ENCODE peak calls at places on chromosomes 1 and 21, in seven cellular contexts. One of them, this sample, is unnamed.

GRCh38 chr1:163230827-163231226 is 28.1 kb upstream of the RGS5 start:
- DNase-seq in CD8-positive, alpha-beta memory T cell: no peak
- DNase-seq in effector CD4-positive, alpha-beta T cell: no peak
- DNase-seq in activated T-cell treated with anti-CD3 and anti-CD28 coated beads, Interleukin-2, amount 50 U/mL, for 48 hours: no peak
- DNase-seq in cardiac fibroblast: peak
- DNase-seq in GM23248: no peak
- DNase-seq in coronary artery: no peak
- DNase-seq in this sample: no peak

GRCh38 chr1:44649788-44650158 is 24.5 kb downstream of the TMEM53 start:
- DNase-seq in coronary artery: no peak
- DNase-seq in cardiac fibroblast: no peak
- DNase-seq in CD8-positive, alpha-beta memory T cell: no peak
- DNase-seq in GM23248: no peak
- DNase-seq in activated T-cell treated with anti-CD3 and anti-CD28 coated beads, Interleukin-2, amount 50 U/mL, for 48 hours: no peak
- DNase-seq in effector CD4-positive, alpha-beta T cell: no peak
- DNase-seq in this sample: no peak

GRCh38 chr21:44929242-44929798 is 8.6 kb upstream of the ITGB2 start:
- DNase-seq in coronary artery: no peak
- DNase-seq in GM23248: peak
- DNase-seq in CD8-positive, alpha-beta memory T cell: no peak
- DNase-seq in effector CD4-positive, alpha-beta T cell: no peak
- DNase-seq in cardiac fibroblast: no peak
- DNase-seq in activated T-cell treated with anti-CD3 and anti-CD28 coated beads, Interleukin-2, amount 50 U/mL, for 48 hours: no peak
- DNase-seq in this sample: no peak

GRCh38 chr1:147824776-147825175 is 64.4 kb upstream of the GJA5 start:
- DNase-seq in cardiac fibroblast: no peak
- DNase-seq in GM23248: peak
- DNase-seq in activated T-cell treated with anti-CD3 and anti-CD28 coated beads, Interleukin-2, amount 50 U/mL, for 48 hours: no peak
- DNase-seq in CD8-positive, alpha-beta memory T cell: no peak
- DNase-seq in effector CD4-positive, alpha-beta T cell: no peak
- DNase-seq in coronary artery: no peak
- DNase-seq in this sample: no peak

GRCh38 chr1:53076721-53077598 is 14.9 kb downstream of the PODN start:
- DNase-seq in CD8-positive, alpha-beta memory T cell: no peak
- DNase-seq in GM23248: no peak
- DNase-seq in effector CD4-positive, alpha-beta T cell: no peak
- DNase-seq in coronary artery: peak
- DNase-seq in activated T-cell treated with anti-CD3 and anti-CD28 coated beads, Interleukin-2, amount 50 U/mL, for 48 hours: no peak
- DNase-seq in cardiac fibroblast: no peak
- DNase-seq in this sample: no peak

GRCh38 chr1:25197982-25198681 is 34.2 kb downstream of the SYF2 start:
- DNase-seq in cardiac fibroblast: no peak
- DNase-seq in CD8-positive, alpha-beta memory T cell: no peak
- DNase-seq in coronary artery: no peak
- DNase-seq in effector CD4-positive, alpha-beta T cell: no peak
- DNase-seq in activated T-cell treated with anti-CD3 and anti-CD28 coated beads, Interleukin-2, amount 50 U/mL, for 48 hours: no peak
- DNase-seq in GM23248: peak
- DNase-seq in this sample: no peak

GRCh38 chr1:212828395-212828794 is 19.1 kb downstream of the SPATA45 start:
- DNase-seq in activated T-cell treated with anti-CD3 and anti-CD28 coated beads, Interleukin-2, amount 50 U/mL, for 48 hours: no peak
- DNase-seq in GM23248: no peak
- DNase-seq in cardiac fibroblast: no peak
- DNase-seq in effector CD4-positive, alpha-beta T cell: no peak
- DNase-seq in coronary artery: no peak
- DNase-seq in CD8-positive, alpha-beta memory T cell: no peak
- DNase-seq in this sample: no peak

GRCh38 chr1:183936009-183936408 is 101.5 kb downstream of the COLGALT2 start:
- DNase-seq in effector CD4-positive, alpha-beta T cell: no peak
- DNase-seq in activated T-cell treated with anti-CD3 and anti-CD28 coated beads, Interleukin-2, amount 50 U/mL, for 48 hours: no peak
- DNase-seq in GM23248: no peak
- DNase-seq in coronary artery: no peak
- DNase-seq in CD8-positive, alpha-beta memory T cell: no peak
- DNase-seq in cardiac fibroblast: no peak
- DNase-seq in this sample: no peak

GRCh38 chr1:200343874-200344273 is 66.0 kb downstream of the ZNF281 start:
- DNase-seq in activated T-cell treated with anti-CD3 and anti-CD28 coated beads, Interleukin-2, amount 50 U/mL, for 48 hours: no peak
- DNase-seq in coronary artery: no peak
- DNase-seq in CD8-positive, alpha-beta memory T cell: no peak
- DNase-seq in GM23248: no peak
- DNase-seq in effector CD4-positive, alpha-beta T cell: no peak
- DNase-seq in cardiac fibroblast: no peak
- DNase-seq in this sample: no peak

GRCh38 chr21:41611966-41612606 is 104.1 kb upstream of the TMPRSS2 start:
- DNase-seq in activated T-cell treated with anti-CD3 and anti-CD28 coated beads, Interleukin-2, amount 50 U/mL, for 48 hours: peak
- DNase-seq in effector CD4-positive, alpha-beta T cell: no peak
- DNase-seq in coronary artery: no peak
- DNase-seq in CD8-positive, alpha-beta memory T cell: no peak
- DNase-seq in GM23248: peak
- DNase-seq in cardiac fibroblast: no peak
- DNase-seq in this sample: no peak

GRCh38 chr1:3038113-3038551 is 16.9 kb downstream of the ACTRT2 start:
- DNase-seq in activated T-cell treated with anti-CD3 and anti-CD28 coated beads, Interleukin-2, amount 50 U/mL, for 48 hours: no peak
- DNase-seq in GM23248: no peak
- DNase-seq in CD8-positive, alpha-beta memory T cell: peak
- DNase-seq in effector CD4-positive, alpha-beta T cell: no peak
- DNase-seq in cardiac fibroblast: no peak
- DNase-seq in coronary artery: no peak
- DNase-seq in this sample: no peak

GRCh38 chr1:161200421-161200991 is 1.7 kb upstream of the ADAMTS4 start:
- DNase-seq in CD8-positive, alpha-beta memory T cell: no peak
- DNase-seq in effector CD4-positive, alpha-beta T cell: no peak
- DNase-seq in activated T-cell treated with anti-CD3 and anti-CD28 coated beads, Interleukin-2, amount 50 U/mL, for 48 hours: peak
- DNase-seq in GM23248: no peak
- DNase-seq in cardiac fibroblast: no peak
- DNase-seq in coronary artery: no peak
- DNase-seq in this sample: no peak

GRCh38 chr21:37063433-37063832 is 9.4 kb downstream of the PIGP start:
- DNase-seq in cardiac fibroblast: no peak
- DNase-seq in CD8-positive, alpha-beta memory T cell: no peak
- DNase-seq in effector CD4-positive, alpha-beta T cell: no peak
- DNase-seq in GM23248: no peak
- DNase-seq in activated T-cell treated with anti-CD3 and anti-CD28 coated beads, Interleukin-2, amount 50 U/mL, for 48 hours: no peak
- DNase-seq in coronary artery: no peak
- DNase-seq in this sample: no peak

GRCh38 chr1:216750031-216750627 is 26.9 kb upstream of the ESRRG start:
- DNase-seq in coronary artery: no peak
- DNase-seq in effector CD4-positive, alpha-beta T cell: no peak
- DNase-seq in activated T-cell treated with anti-CD3 and anti-CD28 coated beads, Interleukin-2, amount 50 U/mL, for 48 hours: no peak
- DNase-seq in CD8-positive, alpha-beta memory T cell: no peak
- DNase-seq in cardiac fibroblast: peak
- DNase-seq in GM23248: peak
- DNase-seq in this sample: no peak

GRCh38 chr1:26378088-26378878 is 5.7 kb upstream of the ZNF683 start:
- DNase-seq in cardiac fibroblast: peak
- DNase-seq in coronary artery: no peak
- DNase-seq in GM23248: peak
- DNase-seq in effector CD4-positive, alpha-beta T cell: peak
- DNase-seq in CD8-positive, alpha-beta memory T cell: peak
- DNase-seq in activated T-cell treated with anti-CD3 and anti-CD28 coated beads, Interleukin-2, amount 50 U/mL, for 48 hours: peak
- DNase-seq in this sample: peak

GRCh38 chr1:93798301-93798700 is 80.7 kb downstream of the DNTTIP2 start:
- DNase-seq in activated T-cell treated with anti-CD3 and anti-CD28 coated beads, Interleukin-2, amount 50 U/mL, for 48 hours: no peak
- DNase-seq in cardiac fibroblast: peak
- DNase-seq in effector CD4-positive, alpha-beta T cell: no peak
- DNase-seq in GM23248: peak
- DNase-seq in coronary artery: no peak
- DNase-seq in CD8-positive, alpha-beta memory T cell: no peak
- DNase-seq in this sample: no peak

GRCh38 chr1:229003233-229004031 is 267.5 kb upstream of the RAB4A start:
- DNase-seq in coronary artery: no peak
- DNase-seq in cardiac fibroblast: peak
- DNase-seq in activated T-cell treated with anti-CD3 and anti-CD28 coated beads, Interleukin-2, amount 50 U/mL, for 48 hours: no peak
- DNase-seq in GM23248: no peak
- DNase-seq in effector CD4-positive, alpha-beta T cell: no peak
- DNase-seq in CD8-positive, alpha-beta memory T cell: no peak
- DNase-seq in this sample: no peak

GRCh38 chr1:180291004-180291403 is 60.9 kb downstream of the LHX4 start:
- DNase-seq in activated T-cell treated with anti-CD3 and anti-CD28 coated beads, Interleukin-2, amount 50 U/mL, for 48 hours: no peak
- DNase-seq in coronary artery: no peak
- DNase-seq in CD8-positive, alpha-beta memory T cell: no peak
- DNase-seq in GM23248: no peak
- DNase-seq in cardiac fibroblast: peak
- DNase-seq in effector CD4-positive, alpha-beta T cell: no peak
- DNase-seq in this sample: no peak

GRCh38 chr1:206465951-206466350 is 4.3 kb upstream of the IKBKE start:
- DNase-seq in coronary artery: no peak
- DNase-seq in activated T-cell treated with anti-CD3 and anti-CD28 coated beads, Interleukin-2, amount 50 U/mL, for 48 hours: no peak
- DNase-seq in cardiac fibroblast: no peak
- DNase-seq in CD8-positive, alpha-beta memory T cell: no peak
- DNase-seq in effector CD4-positive, alpha-beta T cell: no peak
- DNase-seq in GM23248: no peak
- DNase-seq in this sample: no peak

GRCh38 chr1:116807394-116807793 is 53.2 kb downstream of the CD2 start:
- DNase-seq in activated T-cell treated with anti-CD3 and anti-CD28 coated beads, Interleukin-2, amount 50 U/mL, for 48 hours: peak
- DNase-seq in coronary artery: no peak
- DNase-seq in GM23248: no peak
- DNase-seq in cardiac fibroblast: no peak
- DNase-seq in effector CD4-positive, alpha-beta T cell: no peak
- DNase-seq in CD8-positive, alpha-beta memory T cell: no peak
- DNase-seq in this sample: no peak

GRCh38 chr1:204863730-204864129 is 6.9 kb upstream of the NFASC start:
- DNase-seq in effector CD4-positive, alpha-beta T cell: no peak
- DNase-seq in GM23248: no peak
- DNase-seq in cardiac fibroblast: no peak
- DNase-seq in CD8-positive, alpha-beta memory T cell: no peak
- DNase-seq in coronary artery: no peak
- DNase-seq in activated T-cell treated with anti-CD3 and anti-CD28 coated beads, Interleukin-2, amount 50 U/mL, for 48 hours: no peak
- DNase-seq in this sample: no peak

GRCh38 chr1:168618887-168619286 is 42.5 kb downstream of the XCL1 start:
- DNase-seq in CD8-positive, alpha-beta memory T cell: no peak
- DNase-seq in activated T-cell treated with anti-CD3 and anti-CD28 coated beads, Interleukin-2, amount 50 U/mL, for 48 hours: no peak
- DNase-seq in coronary artery: no peak
- DNase-seq in cardiac fibroblast: no peak
- DNase-seq in effector CD4-positive, alpha-beta T cell: no peak
- DNase-seq in GM23248: no peak
- DNase-seq in this sample: no peak

GRCh38 chr1:218658899-218659298 is 313.8 kb downstream of the TGFB2 start:
- DNase-seq in cardiac fibroblast: peak
- DNase-seq in GM23248: peak
- DNase-seq in activated T-cell treated with anti-CD3 and anti-CD28 coated beads, Interleukin-2, amount 50 U/mL, for 48 hours: no peak
- DNase-seq in effector CD4-positive, alpha-beta T cell: no peak
- DNase-seq in coronary artery: no peak
- DNase-seq in CD8-positive, alpha-beta memory T cell: no peak
- DNase-seq in this sample: no peak

GRCh38 chr21:45970674-45971486 is 10.7 kb upstream of the COL6A1 start:
- DNase-seq in effector CD4-positive, alpha-beta T cell: peak
- DNase-seq in coronary artery: peak
- DNase-seq in activated T-cell treated with anti-CD3 and anti-CD28 coated beads, Interleukin-2, amount 50 U/mL, for 48 hours: peak
- DNase-seq in GM23248: peak
- DNase-seq in CD8-positive, alpha-beta memory T cell: no peak
- DNase-seq in cardiac fibroblast: peak
- DNase-seq in this sample: no peak

GRCh38 chr1:2935766-2936390 is 85.4 kb upstream of the ACTRT2 start:
- DNase-seq in effector CD4-positive, alpha-beta T cell: no peak
- DNase-seq in CD8-positive, alpha-beta memory T cell: peak
- DNase-seq in activated T-cell treated with anti-CD3 and anti-CD28 coated beads, Interleukin-2, amount 50 U/mL, for 48 hours: no peak
- DNase-seq in cardiac fibroblast: no peak
- DNase-seq in coronary artery: no peak
- DNase-seq in GM23248: no peak
- DNase-seq in this sample: no peak

GRCh38 chr1:80066060-80066459 is 1059.5 kb upstream of the ADGRL4 start:
- DNase-seq in cardiac fibroblast: no peak
- DNase-seq in GM23248: no peak
- DNase-seq in effector CD4-positive, alpha-beta T cell: no peak
- DNase-seq in CD8-positive, alpha-beta memory T cell: no peak
- DNase-seq in coronary artery: no peak
- DNase-seq in activated T-cell treated with anti-CD3 and anti-CD28 coated beads, Interleukin-2, amount 50 U/mL, for 48 hours: no peak
- DNase-seq in this sample: no peak

GRCh38 chr21:36199021-36199420 is 42.4 kb downstream of the DOP1B start:
- DNase-seq in CD8-positive, alpha-beta memory T cell: no peak
- DNase-seq in effector CD4-positive, alpha-beta T cell: no peak
- DNase-seq in GM23248: no peak
- DNase-seq in activated T-cell treated with anti-CD3 and anti-CD28 coated beads, Interleukin-2, amount 50 U/mL, for 48 hours: no peak
- DNase-seq in coronary artery: no peak
- DNase-seq in cardiac fibroblast: no peak
- DNase-seq in this sample: no peak

GRCh38 chr1:43783671-43784205 is 76.4 kb downstream of the ST3GAL3 start:
- DNase-seq in effector CD4-positive, alpha-beta T cell: no peak
- DNase-seq in activated T-cell treated with anti-CD3 and anti-CD28 coated beads, Interleukin-2, amount 50 U/mL, for 48 hours: no peak
- DNase-seq in CD8-positive, alpha-beta memory T cell: no peak
- DNase-seq in cardiac fibroblast: peak
- DNase-seq in coronary artery: no peak
- DNase-seq in GM23248: peak
- DNase-seq in this sample: no peak

GRCh38 chr21:38804030-38804616 is 1.6 kb upstream of the ETS2 start:
- DNase-seq in coronary artery: peak
- DNase-seq in CD8-positive, alpha-beta memory T cell: no peak
- DNase-seq in cardiac fibroblast: no peak
- DNase-seq in GM23248: no peak
- DNase-seq in effector CD4-positive, alpha-beta T cell: no peak
- DNase-seq in activated T-cell treated with anti-CD3 and anti-CD28 coated beads, Interleukin-2, amount 50 U/mL, for 48 hours: no peak
- DNase-seq in this sample: no peak

GRCh38 chr1:220825819-220826551 is 39.3 kb downstream of the MTARC1 start:
- DNase-seq in GM23248: peak
- DNase-seq in coronary artery: no peak
- DNase-seq in effector CD4-positive, alpha-beta T cell: no peak
- DNase-seq in CD8-positive, alpha-beta memory T cell: no peak
- DNase-seq in cardiac fibroblast: no peak
- DNase-seq in activated T-cell treated with anti-CD3 and anti-CD28 coated beads, Interleukin-2, amount 50 U/mL, for 48 hours: no peak
- DNase-seq in this sample: no peak

GRCh38 chr1:228993106-228993505 is 257.8 kb downstream of the RHOU start:
- DNase-seq in GM23248: no peak
- DNase-seq in activated T-cell treated with anti-CD3 and anti-CD28 coated beads, Interleukin-2, amount 50 U/mL, for 48 hours: no peak
- DNase-seq in coronary artery: no peak
- DNase-seq in effector CD4-positive, alpha-beta T cell: no peak
- DNase-seq in CD8-positive, alpha-beta memory T cell: no peak
- DNase-seq in cardiac fibroblast: no peak
- DNase-seq in this sample: no peak

GRCh38 chr21:28779914-28780313 is 212.8 kb downstream of the LTN1 start:
- DNase-seq in coronary artery: no peak
- DNase-seq in CD8-positive, alpha-beta memory T cell: no peak
- DNase-seq in effector CD4-positive, alpha-beta T cell: no peak
- DNase-seq in activated T-cell treated with anti-CD3 and anti-CD28 coated beads, Interleukin-2, amount 50 U/mL, for 48 hours: no peak
- DNase-seq in GM23248: no peak
- DNase-seq in cardiac fibroblast: no peak
- DNase-seq in this sample: no peak

GRCh38 chr1:155961937-155962336 is 16.4 kb downstream of the ARHGEF2 start:
- DNase-seq in CD8-positive, alpha-beta memory T cell: no peak
- DNase-seq in activated T-cell treated with anti-CD3 and anti-CD28 coated beads, Interleukin-2, amount 50 U/mL, for 48 hours: no peak
- DNase-seq in effector CD4-positive, alpha-beta T cell: no peak
- DNase-seq in cardiac fibroblast: peak
- DNase-seq in GM23248: peak
- DNase-seq in coronary artery: peak
- DNase-seq in this sample: no peak

GRCh38 chr1:197614916-197615692 is 160.2 kb downstream of the DENND1B start:
- DNase-seq in GM23248: peak
- DNase-seq in effector CD4-positive, alpha-beta T cell: peak
- DNase-seq in cardiac fibroblast: peak
- DNase-seq in CD8-positive, alpha-beta memory T cell: no peak
- DNase-seq in activated T-cell treated with anti-CD3 and anti-CD28 coated beads, Interleukin-2, amount 50 U/mL, for 48 hours: peak
- DNase-seq in coronary artery: no peak
- DNase-seq in this sample: no peak

GRCh38 chr1:247295274-247295684 is 36.4 kb downstream of the ZNF496 start:
- DNase-seq in GM23248: peak
- DNase-seq in activated T-cell treated with anti-CD3 and anti-CD28 coated beads, Interleukin-2, amount 50 U/mL, for 48 hours: no peak
- DNase-seq in cardiac fibroblast: peak
- DNase-seq in coronary artery: no peak
- DNase-seq in CD8-positive, alpha-beta memory T cell: no peak
- DNase-seq in effector CD4-positive, alpha-beta T cell: no peak
- DNase-seq in this sample: no peak

GRCh38 chr21:45259206-45259795 is 28.4 kb downstream of the POFUT2 start:
- DNase-seq in coronary artery: peak
- DNase-seq in GM23248: no peak
- DNase-seq in activated T-cell treated with anti-CD3 and anti-CD28 coated beads, Interleukin-2, amount 50 U/mL, for 48 hours: peak
- DNase-seq in CD8-positive, alpha-beta memory T cell: no peak
- DNase-seq in effector CD4-positive, alpha-beta T cell: no peak
- DNase-seq in cardiac fibroblast: no peak
- DNase-seq in this sample: no peak

GRCh38 chr1:58465825-58466617 is 80.5 kb downstream of the OMA1 start:
- DNase-seq in effector CD4-positive, alpha-beta T cell: no peak
- DNase-seq in coronary artery: no peak
- DNase-seq in CD8-positive, alpha-beta memory T cell: no peak
- DNase-seq in activated T-cell treated with anti-CD3 and anti-CD28 coated beads, Interleukin-2, amount 50 U/mL, for 48 hours: no peak
- DNase-seq in GM23248: peak
- DNase-seq in cardiac fibroblast: peak
- DNase-seq in this sample: no peak

This sample was measured in T-helper 22 cell.